ENCODE peak calls at places on chromosomes 7 and 10, in six cellular contexts. One of them, this sample, is unnamed.

GRCh38 chr7:27248427-27248806 is 5.8 kb downstream of the EVX1 start:
- DNase-seq in psoas muscle: no peak
- DNase-seq in posterior cingulate gyrus: no peak
- DNase-seq in skeletal muscle cell: no peak
- DNase-seq in H9: no peak
- DNase-seq in substantia nigra: no peak
- DNase-seq in this sample: no peak

GRCh38 chr7:5667391-5667790 is 114.1 kb downstream of the RNF216 start:
- DNase-seq in posterior cingulate gyrus: no peak
- DNase-seq in skeletal muscle cell: no peak
- DNase-seq in psoas muscle: no peak
- DNase-seq in substantia nigra: no peak
- DNase-seq in H9: no peak
- DNase-seq in this sample: no peak

GRCh38 chr7:148503900-148504487 is 86.6 kb upstream of the C7orf33 start:
- DNase-seq in H9: no peak
- DNase-seq in skeletal muscle cell: peak
- DNase-seq in posterior cingulate gyrus: no peak
- DNase-seq in psoas muscle: no peak
- DNase-seq in substantia nigra: no peak
- DNase-seq in this sample: peak

GRCh38 chr7:150381096-150381495 is 2.0 kb downstream of the ZNF775 start:
- DNase-seq in H9: no peak
- DNase-seq in psoas muscle: no peak
- DNase-seq in skeletal muscle cell: no peak
- DNase-seq in posterior cingulate gyrus: no peak
- DNase-seq in substantia nigra: no peak
- DNase-seq in this sample: no peak

GRCh38 chr10:47253030-47253637 is 46.9 kb upstream of the GDF10 start:
- DNase-seq in H9: no peak
- DNase-seq in substantia nigra: no peak
- DNase-seq in skeletal muscle cell: no peak
- DNase-seq in posterior cingulate gyrus: no peak
- DNase-seq in psoas muscle: no peak
- DNase-seq in this sample: no peak

GRCh38 chr10:31098091-31098490 is 66.4 kb upstream of the ZNF438 start:
- DNase-seq in substantia nigra: no peak
- DNase-seq in H9: no peak
- DNase-seq in skeletal muscle cell: no peak
- DNase-seq in posterior cingulate gyrus: no peak
- DNase-seq in psoas muscle: no peak
- DNase-seq in this sample: no peak

GRCh38 chr7:157928171-157928794 is 591.5 kb downstream of the DNAJB6 start:
- DNase-seq in posterior cingulate gyrus: peak
- DNase-seq in H9: no peak
- DNase-seq in skeletal muscle cell: no peak
- DNase-seq in substantia nigra: no peak
- DNase-seq in psoas muscle: no peak
- DNase-seq in this sample: no peak

GRCh38 chr7:133265821-133266220 is 12.9 kb downstream of the EXOC4 start:
- DNase-seq in psoas muscle: no peak
- DNase-seq in posterior cingulate gyrus: no peak
- DNase-seq in H9: no peak
- DNase-seq in substantia nigra: no peak
- DNase-seq in skeletal muscle cell: no peak
- DNase-seq in this sample: peak

GRCh38 chr7:123275036-123275753 is 75.4 kb upstream of the SLC13A1 start:
- DNase-seq in skeletal muscle cell: peak
- DNase-seq in psoas muscle: no peak
- DNase-seq in substantia nigra: no peak
- DNase-seq in posterior cingulate gyrus: no peak
- DNase-seq in H9: no peak
- DNase-seq in this sample: peak

GRCh38 chr7:134750083-134751062 is 29.1 kb upstream of the CALD1 start:
- DNase-seq in substantia nigra: peak
- DNase-seq in H9: peak
- DNase-seq in psoas muscle: no peak
- DNase-seq in posterior cingulate gyrus: no peak
- DNase-seq in skeletal muscle cell: no peak
- DNase-seq in this sample: peak

GRCh38 chr10:132906106-132906505 is 36.3 kb downstream of the CFAP46 start:
- DNase-seq in skeletal muscle cell: no peak
- DNase-seq in substantia nigra: no peak
- DNase-seq in posterior cingulate gyrus: peak
- DNase-seq in H9: no peak
- DNase-seq in psoas muscle: no peak
- DNase-seq in this sample: no peak

GRCh38 chr7:8747338-8747737 is 313.9 kb downstream of the NXPH1 start:
- DNase-seq in substantia nigra: no peak
- DNase-seq in skeletal muscle cell: no peak
- DNase-seq in posterior cingulate gyrus: no peak
- DNase-seq in psoas muscle: no peak
- DNase-seq in H9: no peak
- DNase-seq in this sample: no peak

GRCh38 chr10:30437039-30437781 is 3.2 kb downstream of the MAP3K8 start:
- DNase-seq in H9: no peak
- DNase-seq in psoas muscle: no peak
- DNase-seq in substantia nigra: no peak
- DNase-seq in posterior cingulate gyrus: no peak
- DNase-seq in skeletal muscle cell: no peak
- DNase-seq in this sample: peak

GRCh38 chr7:128934361-128935352 is 3.1 kb upstream of the IRF5 start:
- DNase-seq in substantia nigra: no peak
- DNase-seq in psoas muscle: no peak
- DNase-seq in skeletal muscle cell: no peak
- DNase-seq in H9: no peak
- DNase-seq in posterior cingulate gyrus: no peak
- DNase-seq in this sample: no peak

GRCh38 chr7:82441916-82442478 is 1.6 kb downstream of the CACNA2D1 start:
- DNase-seq in psoas muscle: no peak
- DNase-seq in skeletal muscle cell: no peak
- DNase-seq in substantia nigra: no peak
- DNase-seq in posterior cingulate gyrus: no peak
- DNase-seq in H9: no peak
- DNase-seq in this sample: peak

GRCh38 chr7:122887198-122887597 is 938 bp upstream of the CADPS2 start:
- DNase-seq in substantia nigra: peak
- DNase-seq in psoas muscle: peak
- DNase-seq in skeletal muscle cell: peak
- DNase-seq in posterior cingulate gyrus: peak
- DNase-seq in H9: peak
- DNase-seq in this sample: peak

GRCh38 chr7:158251061-158251965 is 336.3 kb downstream of the PTPRN2 start:
- DNase-seq in H9: peak
- DNase-seq in posterior cingulate gyrus: no peak
- DNase-seq in skeletal muscle cell: no peak
- DNase-seq in psoas muscle: no peak
- DNase-seq in substantia nigra: no peak
- DNase-seq in this sample: no peak

GRCh38 chr10:110546077-110546476 is 21.4 kb upstream of the SMC3 start:
- DNase-seq in H9: no peak
- DNase-seq in skeletal muscle cell: no peak
- DNase-seq in substantia nigra: no peak
- DNase-seq in posterior cingulate gyrus: peak
- DNase-seq in psoas muscle: no peak
- DNase-seq in this sample: no peak

GRCh38 chr10:25191162-25191895 is 16.5 kb downstream of the GPR158 start:
- DNase-seq in H9: no peak
- DNase-seq in posterior cingulate gyrus: no peak
- DNase-seq in skeletal muscle cell: no peak
- DNase-seq in psoas muscle: no peak
- DNase-seq in substantia nigra: no peak
- DNase-seq in this sample: no peak

GRCh38 chr7:135414850-135415439 is 95.0 kb downstream of the CNOT4 start:
- DNase-seq in skeletal muscle cell: peak
- DNase-seq in substantia nigra: no peak
- DNase-seq in posterior cingulate gyrus: no peak
- DNase-seq in H9: peak
- DNase-seq in psoas muscle: no peak
- DNase-seq in this sample: peak

GRCh38 chr7:151199196-151199874 is 11.0 kb downstream of the H2BK1 start:
- DNase-seq in posterior cingulate gyrus: no peak
- DNase-seq in psoas muscle: no peak
- DNase-seq in substantia nigra: no peak
- DNase-seq in H9: peak
- DNase-seq in skeletal muscle cell: no peak
- DNase-seq in this sample: no peak